ENCODE peak calls at places on chromosomes 16 and 17, in ten cellular contexts. One of them, this sample, is unnamed.

GRCh38 chr16:709651-710499 is 4.3 kb upstream of the FBXL16 start:
- DNase-seq in epithelial cell of esophagus: peak
- DNase-seq in activated CD4-positive, CD25-positive, alpha-beta regulatory T cell: no peak
- DNase-seq in right lobe of liver: no peak
- DNase-seq in H1: no peak
- DNase-seq in ELF-1: peak
- DNase-seq in mucosa of gallbladder: no peak
- DNase-seq in NCI-H510A treated with DMSO at 0.1 percent for 48 hours: peak
- DNase-seq in KG1: no peak
- DNase-seq in EH: peak
- DNase-seq in this sample: no peak

GRCh38 chr16:10003486-10003885 is 178.7 kb downstream of the GRIN2A start:
- DNase-seq in epithelial cell of esophagus: no peak
- DNase-seq in activated CD4-positive, CD25-positive, alpha-beta regulatory T cell: no peak
- DNase-seq in right lobe of liver: no peak
- DNase-seq in H1: no peak
- DNase-seq in ELF-1: no peak
- DNase-seq in mucosa of gallbladder: no peak
- DNase-seq in NCI-H510A treated with DMSO at 0.1 percent for 48 hours: no peak
- DNase-seq in KG1: no peak
- DNase-seq in EH: no peak
- DNase-seq in this sample: no peak

GRCh38 chr17:49873466-49873865 is 25.6 kb upstream of the TAC4 start:
- DNase-seq in epithelial cell of esophagus: no peak
- DNase-seq in activated CD4-positive, CD25-positive, alpha-beta regulatory T cell: no peak
- DNase-seq in right lobe of liver: no peak
- DNase-seq in H1: no peak
- DNase-seq in ELF-1: peak
- DNase-seq in mucosa of gallbladder: no peak
- DNase-seq in NCI-H510A treated with DMSO at 0.1 percent for 48 hours: peak
- DNase-seq in KG1: no peak
- DNase-seq in EH: no peak
- DNase-seq in this sample: no peak

GRCh38 chr16:81127051-81127450 is 30.9 kb upstream of the GCSH start:
- DNase-seq in epithelial cell of esophagus: peak
- DNase-seq in activated CD4-positive, CD25-positive, alpha-beta regulatory T cell: no peak
- DNase-seq in right lobe of liver: no peak
- DNase-seq in H1: no peak
- DNase-seq in ELF-1: peak
- DNase-seq in mucosa of gallbladder: no peak
- DNase-seq in NCI-H510A treated with DMSO at 0.1 percent for 48 hours: no peak
- DNase-seq in KG1: no peak
- DNase-seq in EH: peak
- DNase-seq in this sample: no peak

GRCh38 chr16:67183-67791 is 5.1 kb downstream of the RHBDF1 start:
- DNase-seq in epithelial cell of esophagus: no peak
- DNase-seq in activated CD4-positive, CD25-positive, alpha-beta regulatory T cell: no peak
- DNase-seq in right lobe of liver: no peak
- DNase-seq in H1: no peak
- DNase-seq in ELF-1: no peak
- DNase-seq in mucosa of gallbladder: no peak
- DNase-seq in NCI-H510A treated with DMSO at 0.1 percent for 48 hours: no peak
- DNase-seq in KG1: no peak
- DNase-seq in EH: no peak
- DNase-seq in this sample: no peak

GRCh38 chr17:48901241-48901640 is 7.0 kb upstream of the UBE2Z start:
- DNase-seq in epithelial cell of esophagus: peak
- DNase-seq in activated CD4-positive, CD25-positive, alpha-beta regulatory T cell: no peak
- DNase-seq in right lobe of liver: no peak
- DNase-seq in H1: no peak
- DNase-seq in ELF-1: no peak
- DNase-seq in mucosa of gallbladder: no peak
- DNase-seq in NCI-H510A treated with DMSO at 0.1 percent for 48 hours: no peak
- DNase-seq in KG1: no peak
- DNase-seq in EH: no peak
- DNase-seq in this sample: no peak

GRCh38 chr16:86496929-86497381 is 13.4 kb upstream of the FOXF1 start:
- DNase-seq in epithelial cell of esophagus: no peak
- DNase-seq in activated CD4-positive, CD25-positive, alpha-beta regulatory T cell: no peak
- DNase-seq in right lobe of liver: no peak
- DNase-seq in H1: no peak
- DNase-seq in ELF-1: peak
- DNase-seq in mucosa of gallbladder: no peak
- DNase-seq in NCI-H510A treated with DMSO at 0.1 percent for 48 hours: no peak
- DNase-seq in KG1: no peak
- DNase-seq in EH: no peak
- DNase-seq in this sample: no peak

GRCh38 chr16:78183886-78184553 is 84.6 kb downstream of the WWOX start:
- DNase-seq in epithelial cell of esophagus: no peak
- DNase-seq in activated CD4-positive, CD25-positive, alpha-beta regulatory T cell: no peak
- DNase-seq in right lobe of liver: no peak
- DNase-seq in H1: no peak
- DNase-seq in ELF-1: no peak
- DNase-seq in mucosa of gallbladder: no peak
- DNase-seq in NCI-H510A treated with DMSO at 0.1 percent for 48 hours: peak
- DNase-seq in KG1: no peak
- DNase-seq in EH: no peak
- DNase-seq in this sample: no peak

GRCh38 chr17:38749222-38750043 is 1.3 kb upstream of the PCGF2 start:
- DNase-seq in epithelial cell of esophagus: peak
- DNase-seq in activated CD4-positive, CD25-positive, alpha-beta regulatory T cell: no peak
- DNase-seq in right lobe of liver: peak
- DNase-seq in H1: peak
- DNase-seq in ELF-1: peak
- DNase-seq in mucosa of gallbladder: peak
- DNase-seq in NCI-H510A treated with DMSO at 0.1 percent for 48 hours: peak
- DNase-seq in KG1: no peak
- DNase-seq in EH: peak
- DNase-seq in this sample: peak

GRCh38 chr17:40502716-40503115 is 1.3 kb upstream of the TNS4 start:
- DNase-seq in epithelial cell of esophagus: no peak
- DNase-seq in activated CD4-positive, CD25-positive, alpha-beta regulatory T cell: no peak
- DNase-seq in right lobe of liver: no peak
- DNase-seq in H1: no peak
- DNase-seq in ELF-1: no peak
- DNase-seq in mucosa of gallbladder: no peak
- DNase-seq in NCI-H510A treated with DMSO at 0.1 percent for 48 hours: no peak
- DNase-seq in KG1: no peak
- DNase-seq in EH: no peak
- DNase-seq in this sample: no peak

GRCh38 chr16:69435977-69436729 is 11.7 kb downstream of the CYB5B start:
- DNase-seq in epithelial cell of esophagus: no peak
- DNase-seq in activated CD4-positive, CD25-positive, alpha-beta regulatory T cell: no peak
- DNase-seq in right lobe of liver: no peak
- DNase-seq in H1: no peak
- DNase-seq in ELF-1: no peak
- DNase-seq in mucosa of gallbladder: no peak
- DNase-seq in NCI-H510A treated with DMSO at 0.1 percent for 48 hours: no peak
- DNase-seq in KG1: no peak
- DNase-seq in EH: no peak
- DNase-seq in this sample: no peak

GRCh38 chr16:2335286-2335895 is 5.1 kb downstream of the ABCA3 start:
- DNase-seq in epithelial cell of esophagus: no peak
- DNase-seq in activated CD4-positive, CD25-positive, alpha-beta regulatory T cell: no peak
- DNase-seq in right lobe of liver: peak
- DNase-seq in H1: no peak
- DNase-seq in ELF-1: no peak
- DNase-seq in mucosa of gallbladder: no peak
- DNase-seq in NCI-H510A treated with DMSO at 0.1 percent for 48 hours: no peak
- DNase-seq in KG1: no peak
- DNase-seq in EH: peak
- DNase-seq in this sample: no peak

GRCh38 chr17:59838196-59838911 is 54.4 kb downstream of the TUBD1 start:
- DNase-seq in epithelial cell of esophagus: no peak
- DNase-seq in activated CD4-positive, CD25-positive, alpha-beta regulatory T cell: no peak
- DNase-seq in right lobe of liver: no peak
- DNase-seq in H1: no peak
- DNase-seq in ELF-1: no peak
- DNase-seq in mucosa of gallbladder: no peak
- DNase-seq in NCI-H510A treated with DMSO at 0.1 percent for 48 hours: peak
- DNase-seq in KG1: no peak
- DNase-seq in EH: peak
- DNase-seq in this sample: no peak

GRCh38 chr17:7246779-7247178 is 4.5 kb upstream of the GABARAP start:
- DNase-seq in epithelial cell of esophagus: no peak
- DNase-seq in activated CD4-positive, CD25-positive, alpha-beta regulatory T cell: no peak
- DNase-seq in right lobe of liver: no peak
- DNase-seq in H1: no peak
- DNase-seq in ELF-1: no peak
- DNase-seq in mucosa of gallbladder: no peak
- DNase-seq in NCI-H510A treated with DMSO at 0.1 percent for 48 hours: no peak
- DNase-seq in KG1: no peak
- DNase-seq in EH: no peak
- DNase-seq in this sample: no peak

GRCh38 chr16:11232852-11233726 is 22.9 kb downstream of the SOCS1 start:
- DNase-seq in epithelial cell of esophagus: no peak
- DNase-seq in activated CD4-positive, CD25-positive, alpha-beta regulatory T cell: peak
- DNase-seq in right lobe of liver: no peak
- DNase-seq in H1: peak
- DNase-seq in ELF-1: peak
- DNase-seq in mucosa of gallbladder: peak
- DNase-seq in NCI-H510A treated with DMSO at 0.1 percent for 48 hours: no peak
- DNase-seq in KG1: peak
- DNase-seq in EH: no peak
- DNase-seq in this sample: peak

GRCh38 chr16:30183961-30184429 is 593 bp downstream of the CORO1A start:
- DNase-seq in epithelial cell of esophagus: no peak
- DNase-seq in activated CD4-positive, CD25-positive, alpha-beta regulatory T cell: peak
- DNase-seq in right lobe of liver: peak
- DNase-seq in H1: no peak
- DNase-seq in ELF-1: no peak
- DNase-seq in mucosa of gallbladder: peak
- DNase-seq in NCI-H510A treated with DMSO at 0.1 percent for 48 hours: no peak
- DNase-seq in KG1: peak
- DNase-seq in EH: no peak
- DNase-seq in this sample: peak

GRCh38 chr17:7293821-7294613 is 422 bp downstream of the YBX2 start:
- DNase-seq in epithelial cell of esophagus: no peak
- DNase-seq in activated CD4-positive, CD25-positive, alpha-beta regulatory T cell: no peak
- DNase-seq in right lobe of liver: no peak
- DNase-seq in H1: peak
- DNase-seq in ELF-1: peak
- DNase-seq in mucosa of gallbladder: peak
- DNase-seq in NCI-H510A treated with DMSO at 0.1 percent for 48 hours: peak
- DNase-seq in KG1: no peak
- DNase-seq in EH: no peak
- DNase-seq in this sample: no peak

GRCh38 chr17:46002311-46002972 is 3.4 kb downstream of the STH start:
- DNase-seq in epithelial cell of esophagus: peak
- DNase-seq in activated CD4-positive, CD25-positive, alpha-beta regulatory T cell: peak
- DNase-seq in right lobe of liver: peak
- DNase-seq in H1: peak
- DNase-seq in ELF-1: peak
- DNase-seq in mucosa of gallbladder: peak
- DNase-seq in NCI-H510A treated with DMSO at 0.1 percent for 48 hours: peak
- DNase-seq in KG1: peak
- DNase-seq in EH: peak
- DNase-seq in this sample: peak

GRCh38 chr17:4573682-4574081 is 10.6 kb upstream of the SMTNL2 start:
- DNase-seq in epithelial cell of esophagus: peak
- DNase-seq in activated CD4-positive, CD25-positive, alpha-beta regulatory T cell: no peak
- DNase-seq in right lobe of liver: no peak
- DNase-seq in H1: no peak
- DNase-seq in ELF-1: no peak
- DNase-seq in mucosa of gallbladder: no peak
- DNase-seq in NCI-H510A treated with DMSO at 0.1 percent for 48 hours: no peak
- DNase-seq in KG1: no peak
- DNase-seq in EH: no peak
- DNase-seq in this sample: peak

GRCh38 chr17:57264776-57265175 is 8.5 kb downstream of the MSI2 start:
- DNase-seq in epithelial cell of esophagus: peak
- DNase-seq in activated CD4-positive, CD25-positive, alpha-beta regulatory T cell: no peak
- DNase-seq in right lobe of liver: no peak
- DNase-seq in H1: no peak
- DNase-seq in ELF-1: peak
- DNase-seq in mucosa of gallbladder: no peak
- DNase-seq in NCI-H510A treated with DMSO at 0.1 percent for 48 hours: no peak
- DNase-seq in KG1: no peak
- DNase-seq in EH: no peak
- DNase-seq in this sample: no peak

GRCh38 chr17:46195217-46195855 is 2.1 kb upstream of the KANSL1 start:
- DNase-seq in epithelial cell of esophagus: no peak
- DNase-seq in activated CD4-positive, CD25-positive, alpha-beta regulatory T cell: no peak
- DNase-seq in right lobe of liver: no peak
- DNase-seq in H1: no peak
- DNase-seq in ELF-1: no peak
- DNase-seq in mucosa of gallbladder: no peak
- DNase-seq in NCI-H510A treated with DMSO at 0.1 percent for 48 hours: no peak
- DNase-seq in KG1: no peak
- DNase-seq in EH: no peak
- DNase-seq in this sample: no peak

GRCh38 chr16:83187404-83187803 is 560.6 kb downstream of the CDH13 start:
- DNase-seq in epithelial cell of esophagus: peak
- DNase-seq in activated CD4-positive, CD25-positive, alpha-beta regulatory T cell: no peak
- DNase-seq in right lobe of liver: no peak
- DNase-seq in H1: no peak
- DNase-seq in ELF-1: peak
- DNase-seq in mucosa of gallbladder: no peak
- DNase-seq in NCI-H510A treated with DMSO at 0.1 percent for 48 hours: no peak
- DNase-seq in KG1: no peak
- DNase-seq in EH: peak
- DNase-seq in this sample: peak

GRCh38 chr16:1553976-1554825 is 20.7 kb downstream of the TMEM204 start:
- DNase-seq in epithelial cell of esophagus: no peak
- DNase-seq in activated CD4-positive, CD25-positive, alpha-beta regulatory T cell: no peak
- DNase-seq in right lobe of liver: no peak
- DNase-seq in H1: no peak
- DNase-seq in ELF-1: no peak
- DNase-seq in mucosa of gallbladder: no peak
- DNase-seq in NCI-H510A treated with DMSO at 0.1 percent for 48 hours: no peak
- DNase-seq in KG1: no peak
- DNase-seq in EH: no peak
- DNase-seq in this sample: no peak

GRCh38 chr17:11705111-11705510 is 106.8 kb downstream of the DNAH9 start:
- DNase-seq in epithelial cell of esophagus: no peak
- DNase-seq in activated CD4-positive, CD25-positive, alpha-beta regulatory T cell: no peak
- DNase-seq in right lobe of liver: peak
- DNase-seq in H1: no peak
- DNase-seq in ELF-1: no peak
- DNase-seq in mucosa of gallbladder: peak
- DNase-seq in NCI-H510A treated with DMSO at 0.1 percent for 48 hours: no peak
- DNase-seq in KG1: no peak
- DNase-seq in EH: no peak
- DNase-seq in this sample: no peak

GRCh38 chr16:83530293-83530692 is 277.5 kb upstream of the HSBP1 start:
- DNase-seq in epithelial cell of esophagus: no peak
- DNase-seq in activated CD4-positive, CD25-positive, alpha-beta regulatory T cell: no peak
- DNase-seq in right lobe of liver: no peak
- DNase-seq in H1: no peak
- DNase-seq in ELF-1: no peak
- DNase-seq in mucosa of gallbladder: no peak
- DNase-seq in NCI-H510A treated with DMSO at 0.1 percent for 48 hours: no peak
- DNase-seq in KG1: no peak
- DNase-seq in EH: peak
- DNase-seq in this sample: no peak

GRCh38 chr17:61536417-61536955 is 54.5 kb downstream of the NACA2 start:
- DNase-seq in epithelial cell of esophagus: no peak
- DNase-seq in activated CD4-positive, CD25-positive, alpha-beta regulatory T cell: no peak
- DNase-seq in right lobe of liver: no peak
- DNase-seq in H1: no peak
- DNase-seq in ELF-1: no peak
- DNase-seq in mucosa of gallbladder: no peak
- DNase-seq in NCI-H510A treated with DMSO at 0.1 percent for 48 hours: no peak
- DNase-seq in KG1: no peak
- DNase-seq in EH: peak
- DNase-seq in this sample: no peak

GRCh38 chr17:28727727-28728363 is 743 bp upstream of the NEK8 start:
- DNase-seq in epithelial cell of esophagus: peak
- DNase-seq in activated CD4-positive, CD25-positive, alpha-beta regulatory T cell: peak
- DNase-seq in right lobe of liver: peak
- DNase-seq in H1: peak
- DNase-seq in ELF-1: peak
- DNase-seq in mucosa of gallbladder: peak
- DNase-seq in NCI-H510A treated with DMSO at 0.1 percent for 48 hours: peak
- DNase-seq in KG1: peak
- DNase-seq in EH: peak
- DNase-seq in this sample: peak

GRCh38 chr16:67884684-67885083 is at the start of gene NRN1L:
- DNase-seq in epithelial cell of esophagus: peak
- DNase-seq in activated CD4-positive, CD25-positive, alpha-beta regulatory T cell: no peak
- DNase-seq in right lobe of liver: peak
- DNase-seq in H1: peak
- DNase-seq in ELF-1: peak
- DNase-seq in mucosa of gallbladder: peak
- DNase-seq in NCI-H510A treated with DMSO at 0.1 percent for 48 hours: peak
- DNase-seq in KG1: no peak
- DNase-seq in EH: peak
- DNase-seq in this sample: no peak